ENCODE peak calls at places on chromosomes 12 and 14, in nine cellular contexts. One of them, this sample, is unnamed.

GRCh38 chr14:73953731-73954130 is 3.6 kb downstream of the COQ6 start:
- DNase-seq in endodermal cell: no peak
- DNase-seq in left ventricle myocardium inferior: no peak
- DNase-seq in MM.1S: no peak
- DNase-seq in PC-3: no peak
- DNase-seq in IMR-90: no peak
- DNase-seq in mesenchymal stem cell: no peak
- DNase-seq in A549: no peak
- DNase-seq in cardiac muscle cell: no peak
- DNase-seq in this sample: peak; percentile 63

GRCh38 chr12:4281173-4281654 is 7.7 kb downstream of the CCND2 start:
- DNase-seq in endodermal cell: no peak
- DNase-seq in left ventricle myocardium inferior: no peak
- DNase-seq in MM.1S: no peak
- DNase-seq in PC-3: no peak
- DNase-seq in IMR-90: no peak
- DNase-seq in mesenchymal stem cell: no peak
- DNase-seq in A549: no peak
- DNase-seq in cardiac muscle cell: peak; percentile 43
- DNase-seq in this sample: peak; percentile 31

GRCh38 chr12:16568873-16569272 is 37.1 kb downstream of the LMO3 start:
- DNase-seq in endodermal cell: no peak
- DNase-seq in left ventricle myocardium inferior: no peak
- DNase-seq in MM.1S: no peak
- DNase-seq in PC-3: no peak
- DNase-seq in IMR-90: no peak
- DNase-seq in mesenchymal stem cell: no peak
- DNase-seq in A549: no peak
- DNase-seq in cardiac muscle cell: peak; percentile 32
- DNase-seq in this sample: peak; percentile 13

GRCh38 chr12:22670762-22671161 is 45.8 kb downstream of the ETNK1 start:
- DNase-seq in endodermal cell: no peak
- DNase-seq in left ventricle myocardium inferior: no peak
- DNase-seq in MM.1S: no peak
- DNase-seq in PC-3: no peak
- DNase-seq in IMR-90: peak; percentile 12
- DNase-seq in mesenchymal stem cell: no peak
- DNase-seq in A549: no peak
- DNase-seq in cardiac muscle cell: peak; percentile 31
- DNase-seq in this sample: peak; percentile 32

GRCh38 chr14:52351561-52352491 is 37.7 kb downstream of the PTGER2 start:
- DNase-seq in endodermal cell: no peak
- DNase-seq in left ventricle myocardium inferior: no peak
- DNase-seq in MM.1S: no peak
- DNase-seq in PC-3: peak; percentile 57
- DNase-seq in IMR-90: peak; percentile 41
- DNase-seq in mesenchymal stem cell: peak; percentile 73
- DNase-seq in A549: peak; percentile 75
- DNase-seq in cardiac muscle cell: peak; percentile 87
- DNase-seq in this sample: peak; percentile 86

GRCh38 chr14:105941226-105942166 is 415.1 kb downstream of the TMEM121 start:
- DNase-seq in endodermal cell: no peak
- DNase-seq in left ventricle myocardium inferior: no peak
- DNase-seq in MM.1S: no peak
- DNase-seq in PC-3: no peak
- DNase-seq in IMR-90: no peak
- DNase-seq in mesenchymal stem cell: no peak
- DNase-seq in A549: no peak
- DNase-seq in cardiac muscle cell: no peak
- DNase-seq in this sample: no peak

GRCh38 chr14:22843123-22843925 is 6.9 kb downstream of the MMP14 start:
- DNase-seq in endodermal cell: no peak
- DNase-seq in left ventricle myocardium inferior: no peak
- DNase-seq in MM.1S: no peak
- DNase-seq in PC-3: no peak
- DNase-seq in IMR-90: no peak
- DNase-seq in mesenchymal stem cell: no peak
- DNase-seq in A549: no peak
- DNase-seq in cardiac muscle cell: no peak
- DNase-seq in this sample: no peak

GRCh38 chr12:108136697-108137096 is 7.6 kb downstream of the WSCD2 start:
- DNase-seq in endodermal cell: peak; percentile 68
- DNase-seq in left ventricle myocardium inferior: no peak
- DNase-seq in MM.1S: no peak
- DNase-seq in PC-3: no peak
- DNase-seq in IMR-90: no peak
- DNase-seq in mesenchymal stem cell: no peak
- DNase-seq in A549: no peak
- DNase-seq in cardiac muscle cell: no peak
- DNase-seq in this sample: no peak

GRCh38 chr14:69574266-69574953 is at the start of gene CCDC177:
- DNase-seq in endodermal cell: peak; percentile 90
- DNase-seq in left ventricle myocardium inferior: no peak
- DNase-seq in MM.1S: peak; percentile 50
- DNase-seq in PC-3: peak; percentile 79
- DNase-seq in IMR-90: peak; percentile 48
- DNase-seq in mesenchymal stem cell: peak; percentile 56
- DNase-seq in A549: peak; percentile 68
- DNase-seq in cardiac muscle cell: peak; percentile 67
- DNase-seq in this sample: peak; percentile 67

GRCh38 chr12:47725091-47725772 is at the start of gene ENDOU:
- DNase-seq in endodermal cell: no peak
- DNase-seq in left ventricle myocardium inferior: no peak
- DNase-seq in MM.1S: no peak
- DNase-seq in PC-3: no peak
- DNase-seq in IMR-90: no peak
- DNase-seq in mesenchymal stem cell: no peak
- DNase-seq in A549: no peak
- DNase-seq in cardiac muscle cell: no peak
- DNase-seq in this sample: no peak

GRCh38 chr14:58871972-58872530 is 234.3 kb downstream of the DACT1 start:
- DNase-seq in endodermal cell: no peak
- DNase-seq in left ventricle myocardium inferior: no peak
- DNase-seq in MM.1S: no peak
- DNase-seq in PC-3: peak; percentile 30
- DNase-seq in IMR-90: peak; percentile 38
- DNase-seq in mesenchymal stem cell: no peak
- DNase-seq in A549: peak; percentile 22
- DNase-seq in cardiac muscle cell: peak; percentile 32
- DNase-seq in this sample: peak; percentile 41

GRCh38 chr12:91133871-91134270 is 22.6 kb upstream of the LUM start:
- DNase-seq in endodermal cell: no peak
- DNase-seq in left ventricle myocardium inferior: no peak
- DNase-seq in MM.1S: no peak
- DNase-seq in PC-3: no peak
- DNase-seq in IMR-90: peak; percentile 91
- DNase-seq in mesenchymal stem cell: peak; percentile 77
- DNase-seq in A549: no peak
- DNase-seq in cardiac muscle cell: peak; percentile 58
- DNase-seq in this sample: peak; percentile 88

GRCh38 chr12:82804601-82805000 is 117.9 kb downstream of the TMTC2 start:
- DNase-seq in endodermal cell: no peak
- DNase-seq in left ventricle myocardium inferior: no peak
- DNase-seq in MM.1S: no peak
- DNase-seq in PC-3: no peak
- DNase-seq in IMR-90: no peak
- DNase-seq in mesenchymal stem cell: no peak
- DNase-seq in A549: no peak
- DNase-seq in cardiac muscle cell: no peak
- DNase-seq in this sample: no peak

GRCh38 chr14:53458368-53458814 is 305.3 kb upstream of the DDHD1 start:
- DNase-seq in endodermal cell: no peak
- DNase-seq in left ventricle myocardium inferior: no peak
- DNase-seq in MM.1S: no peak
- DNase-seq in PC-3: peak; percentile 95
- DNase-seq in IMR-90: peak; percentile 77
- DNase-seq in mesenchymal stem cell: peak; percentile 62
- DNase-seq in A549: peak; percentile 72
- DNase-seq in cardiac muscle cell: peak; percentile 55
- DNase-seq in this sample: peak; percentile 53

GRCh38 chr12:49198431-49199155 is 9.7 kb upstream of the TUBA1A start:
- DNase-seq in endodermal cell: peak; percentile 58
- DNase-seq in left ventricle myocardium inferior: peak; percentile 45
- DNase-seq in MM.1S: no peak
- DNase-seq in PC-3: peak; percentile 84
- DNase-seq in IMR-90: peak; percentile 94
- DNase-seq in mesenchymal stem cell: peak; percentile 46
- DNase-seq in A549: no peak
- DNase-seq in cardiac muscle cell: peak; percentile 89
- DNase-seq in this sample: peak; percentile 91

GRCh38 chr14:63603749-63604277 is 37.9 kb downstream of the WDR89 start:
- DNase-seq in endodermal cell: no peak
- DNase-seq in left ventricle myocardium inferior: no peak
- DNase-seq in MM.1S: no peak
- DNase-seq in PC-3: no peak
- DNase-seq in IMR-90: no peak
- DNase-seq in mesenchymal stem cell: no peak
- DNase-seq in A549: no peak
- DNase-seq in cardiac muscle cell: no peak
- DNase-seq in this sample: no peak

GRCh38 chr12:4717806-4718205 is 2.4 kb upstream of the GALNT8 start:
- DNase-seq in endodermal cell: peak; percentile 73
- DNase-seq in left ventricle myocardium inferior: no peak
- DNase-seq in MM.1S: no peak
- DNase-seq in PC-3: no peak
- DNase-seq in IMR-90: no peak
- DNase-seq in mesenchymal stem cell: no peak
- DNase-seq in A549: no peak
- DNase-seq in cardiac muscle cell: no peak
- DNase-seq in this sample: no peak

GRCh38 chr12:65670775-65671174 is 153.5 kb upstream of the HMGA2 start:
- DNase-seq in endodermal cell: no peak
- DNase-seq in left ventricle myocardium inferior: no peak
- DNase-seq in MM.1S: no peak
- DNase-seq in PC-3: peak; percentile 69
- DNase-seq in IMR-90: peak; percentile 65
- DNase-seq in mesenchymal stem cell: peak; percentile 38
- DNase-seq in A549: no peak
- DNase-seq in cardiac muscle cell: no peak
- DNase-seq in this sample: peak; percentile 56

DNA sequence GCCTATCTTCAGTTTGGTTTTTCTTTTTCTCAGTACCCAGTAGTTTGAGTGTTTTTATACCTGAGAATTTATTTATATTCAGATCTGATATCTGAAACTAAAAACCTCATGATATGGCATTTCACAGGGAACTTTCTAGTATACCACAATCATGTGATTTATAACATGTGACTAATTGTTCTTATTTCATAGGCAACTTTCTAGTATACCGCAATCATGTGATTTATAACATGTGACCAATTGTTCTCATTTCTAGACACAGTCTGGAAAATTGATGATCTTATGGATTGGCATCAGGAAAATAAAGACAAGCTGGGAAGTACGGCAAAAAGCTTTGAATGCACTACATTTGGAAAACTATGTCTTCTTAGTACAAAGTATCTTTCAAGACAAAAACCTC is 20.6 kb downstream of the ZNF268 start:
- DNase-seq in endodermal cell: no peak
- DNase-seq in left ventricle myocardium inferior: no peak
- DNase-seq in MM.1S: no peak
- DNase-seq in PC-3: no peak
- DNase-seq in IMR-90: no peak
- DNase-seq in mesenchymal stem cell: no peak
- DNase-seq in A549: no peak
- DNase-seq in cardiac muscle cell: no peak
- DNase-seq in this sample: no peak
- H3K9me3 ChIP-seq in endodermal cell: peaks cover 67% of the 10 kb centered on the region
- H3K9me3 ChIP-seq in left ventricle myocardium inferior: peaks cover 83% of the 10 kb centered on the region
- H3K9me3 ChIP-seq in MM.1S: no peaks in the 10 kb centered on the region
- H3K9me3 ChIP-seq in PC-3: no peaks in the 10 kb centered on the region
- H3K9me3 ChIP-seq in IMR-90: peaks cover 50% of the 10 kb centered on the region
- H3K9me3 ChIP-seq in mesenchymal stem cell: peaks cover 67% of the 10 kb centered on the region
- H3K9me3 ChIP-seq in A549: peaks cover 68% of the 10 kb centered on the region
- H3K9me3 ChIP-seq in cardiac muscle cell: peaks cover 33% of the 10 kb centered on the region
- H3K9me3 ChIP-seq in this sample: peaks cover 46% of the 10 kb centered on the region

GRCh38 chr14:93337884-93338283 is 5.0 kb upstream of the BTBD7 start:
- DNase-seq in endodermal cell: no peak
- DNase-seq in left ventricle myocardium inferior: no peak
- DNase-seq in MM.1S: no peak
- DNase-seq in PC-3: no peak
- DNase-seq in IMR-90: no peak
- DNase-seq in mesenchymal stem cell: no peak
- DNase-seq in A549: no peak
- DNase-seq in cardiac muscle cell: no peak
- DNase-seq in this sample: no peak
- H3K9me3 ChIP-seq in endodermal cell: peaks cover 42% of the 10 kb centered on the region
- H3K9me3 ChIP-seq in left ventricle myocardium inferior: peaks cover 9% of the 10 kb centered on the region
- H3K9me3 ChIP-seq in MM.1S: no peaks in the 10 kb centered on the region
- H3K9me3 ChIP-seq in PC-3: no peaks in the 10 kb centered on the region
- H3K9me3 ChIP-seq in IMR-90: no peaks in the 10 kb centered on the region
- H3K9me3 ChIP-seq in mesenchymal stem cell: no peaks in the 10 kb centered on the region
- H3K9me3 ChIP-seq in A549: peaks cover 8% of the 10 kb centered on the region
- H3K9me3 ChIP-seq in cardiac muscle cell: no peaks in the 10 kb centered on the region
- H3K9me3 ChIP-seq in this sample: no peaks in the 10 kb centered on the region

DNA sequence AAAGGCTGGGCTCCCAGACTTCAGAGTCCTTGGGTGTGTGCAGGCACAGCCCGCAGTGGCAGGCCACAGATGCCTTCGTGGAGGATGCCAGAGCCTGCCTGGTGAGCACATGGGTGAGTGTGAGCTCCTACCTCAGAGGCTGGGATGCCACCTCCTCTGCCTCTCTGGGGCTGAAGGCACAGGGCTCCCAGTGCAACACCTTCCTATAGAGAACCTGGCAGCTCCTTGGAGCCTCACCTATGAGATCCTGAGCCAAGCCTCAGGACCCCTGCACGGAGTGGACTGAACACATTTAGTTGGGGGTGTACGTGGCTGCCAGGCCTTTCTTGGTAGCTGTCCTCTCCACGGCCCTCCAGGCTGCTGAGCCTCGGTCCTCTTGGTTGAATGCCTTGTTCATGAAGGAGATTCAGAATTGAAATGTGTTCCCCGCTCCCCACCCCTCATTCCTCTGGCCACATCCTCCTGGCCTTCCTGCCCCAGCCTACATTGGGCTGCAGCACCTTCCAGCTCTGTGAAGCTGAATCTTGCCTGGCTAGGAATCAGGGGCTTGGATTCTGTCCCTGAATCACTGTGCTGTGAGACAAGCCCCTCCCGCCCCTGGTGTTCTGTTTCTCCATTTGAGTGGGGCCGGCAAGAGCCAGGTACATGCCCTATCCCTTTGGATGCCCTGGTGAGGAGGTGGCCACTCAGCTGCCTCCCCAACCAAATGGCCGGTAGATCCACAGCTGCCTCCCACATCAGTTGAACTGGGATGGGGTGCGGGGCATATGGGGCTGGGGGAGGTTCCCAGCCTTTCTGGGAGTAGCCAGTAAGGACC is 38.7 kb upstream of the TRAF3 start:
- DNase-seq in endodermal cell: no peak
- DNase-seq in left ventricle myocardium inferior: no peak
- DNase-seq in MM.1S: no peak
- DNase-seq in PC-3: no peak
- DNase-seq in IMR-90: no peak
- DNase-seq in mesenchymal stem cell: no peak
- DNase-seq in A549: no peak
- DNase-seq in cardiac muscle cell: no peak
- DNase-seq in this sample: no peak
- H3K9me3 ChIP-seq in endodermal cell: peaks cover 6% of the 10 kb centered on the region
- H3K9me3 ChIP-seq in left ventricle myocardium inferior: peaks cover 26% of the 10 kb centered on the region
- H3K9me3 ChIP-seq in MM.1S: no peaks in the 10 kb centered on the region
- H3K9me3 ChIP-seq in PC-3: no peaks in the 10 kb centered on the region
- H3K9me3 ChIP-seq in IMR-90: peaks cover 11% of the 10 kb centered on the region
- H3K9me3 ChIP-seq in mesenchymal stem cell: peaks cover 33% of the 10 kb centered on the region
- H3K9me3 ChIP-seq in A549: peaks cover 35% of the 10 kb centered on the region
- H3K9me3 ChIP-seq in cardiac muscle cell: no peaks in the 10 kb centered on the region
- H3K9me3 ChIP-seq in this sample: no peaks in the 10 kb centered on the region

GRCh38 chr12:132500856-132501180 is 10.9 kb downstream of the FBRSL1 start:
- DNase-seq in endodermal cell: no peak
- DNase-seq in left ventricle myocardium inferior: no peak
- DNase-seq in MM.1S: no peak
- DNase-seq in PC-3: no peak
- DNase-seq in IMR-90: no peak
- DNase-seq in mesenchymal stem cell: no peak
- DNase-seq in A549: no peak
- DNase-seq in cardiac muscle cell: no peak
- DNase-seq in this sample: no peak
- H3K9me3 ChIP-seq in endodermal cell: no peaks in the 10 kb centered on the region
- H3K9me3 ChIP-seq in left ventricle myocardium inferior: no peaks in the 10 kb centered on the region
- H3K9me3 ChIP-seq in MM.1S: no peaks in the 10 kb centered on the region
- H3K9me3 ChIP-seq in PC-3: no peaks in the 10 kb centered on the region
- H3K9me3 ChIP-seq in IMR-90: no peaks in the 10 kb centered on the region
- H3K9me3 ChIP-seq in mesenchymal stem cell: no peaks in the 10 kb centered on the region
- H3K9me3 ChIP-seq in A549: no peaks in the 10 kb centered on the region
- H3K9me3 ChIP-seq in cardiac muscle cell: no peaks in the 10 kb centered on the region
- H3K9me3 ChIP-seq in this sample: no peaks in the 10 kb centered on the region

This sample was measured in GM23248.